ENCODE peak calls at places on chromosomes 3 and 15, in ten cellular contexts. P, B, G, Z, Y, V, O, D, S and C are unnamed samples.

GRCh38 chr15:40906947-40907802 is 12.9 kb downstream of the VPS18 start:
- DNase-seq in P (no peak), B (peak; percentile 21), G (peak; percentile 60), Z (no peak), Y (peak; percentile 46), V (peak; percentile 63), O (no peak), D (no peak), S (peak; percentile 75), C (peak; percentile 24)

GRCh38 chr3:143514874-143515273 is 333.4 kb downstream of the SLC9A9 start:
- DNase-seq in P (no peak), B (no peak), G (no peak), Z (no peak), Y (no peak), V (peak; percentile 18), O (no peak), D (no peak), S (no peak), C (no peak)

GRCh38 chr3:133547432-133548041 is 25.9 kb upstream of the CDV3 start:
- DNase-seq in P (no peak), B (peak; percentile 76), G (no peak), Z (peak; percentile 71), Y (no peak), V (peak; percentile 67), O (peak; percentile 91), D (no peak), S (no peak), C (peak; percentile 84)

GRCh38 chr3:2268779-2269178 is 170.1 kb downstream of the CNTN4 start:
- DNase-seq in P (no peak), B (no peak), G (no peak), Z (no peak), Y (peak; percentile 11), V (no peak), O (no peak), D (peak; percentile 23), S (no peak), C (no peak)

GRCh38 chr3:138694287-138695007 is 85.9 kb downstream of the FAIM start:
- DNase-seq in P (no peak), B (peak; percentile 98), G (no peak), Z (peak; percentile 97), Y (no peak), V (peak; percentile 97), O (peak; percentile 95), D (no peak), S (no peak), C (peak; percentile 97)

GRCh38 chr3:71486831-71487230 is 96.7 kb downstream of the FOXP1 start:
- DNase-seq in P (no peak), B (no peak), G (peak; percentile 46), Z (no peak), Y (no peak), V (no peak), O (no peak), D (no peak), S (no peak), C (no peak)

GRCh38 chr3:58874248-58874741 is 175.5 kb downstream of the CFAP20DC start:
- DNase-seq in P (no peak), B (no peak), G (no peak), Z (no peak), Y (peak; percentile 83), V (no peak), O (peak; percentile 9), D (no peak), S (no peak), C (no peak)

GRCh38 chr3:190585771-190586630 is 72.1 kb downstream of the IL1RAP start:
- DNase-seq in P (no peak), B (peak; percentile 95), G (no peak), Z (peak; percentile 47), Y (peak; percentile 14), V (peak; percentile 96), O (peak; percentile 88), D (peak; percentile 53), S (no peak), C (peak; percentile 94)

GRCh38 chr3:99430348-99431134 is 207.9 kb upstream of the COL8A1 start:
- DNase-seq in P (no peak), B (no peak), G (no peak), Z (no peak), Y (peak; percentile 26), V (no peak), O (no peak), D (no peak), S (no peak), C (no peak)

GRCh38 chr3:86782271-86782670 is 208.7 kb downstream of the VGLL3 start:
- DNase-seq in P (no peak), B (peak; percentile 18), G (no peak), Z (peak; percentile 33), Y (no peak), V (no peak), O (peak; percentile 76), D (no peak), S (no peak), C (peak; percentile 22)

GRCh38 chr3:8657804-8658311 is 13.3 kb upstream of the SSUH2 start:
- DNase-seq in P (no peak), B (no peak), G (no peak), Z (no peak), Y (no peak), V (no peak), O (peak; percentile 17), D (no peak), S (no peak), C (peak; percentile 49)

GRCh38 chr15:86055688-86056087 is 24.0 kb upstream of the AGBL1 start:
- DNase-seq in P (no peak), B (no peak), G (no peak), Z (no peak), Y (no peak), V (no peak), O (no peak), D (no peak), S (no peak), C (no peak)

GRCh38 chr3:41575754-41576153 is 376.4 kb downstream of the CTNNB1 start:
- DNase-seq in P (no peak), B (no peak), G (no peak), Z (no peak), Y (no peak), V (no peak), O (no peak), D (no peak), S (no peak), C (no peak)

GRCh38 chr3:68256635-68257034 is 602.2 kb upstream of the SUCLG2 start:
- DNase-seq in P (no peak), B (no peak), G (no peak), Z (no peak), Y (peak; percentile 7), V (no peak), O (no peak), D (peak; percentile 48), S (peak; percentile 9), C (no peak)

GRCh38 chr15:79930509-79930908 is 33.7 kb upstream of the MTHFS start:
- DNase-seq in P (no peak), B (no peak), G (no peak), Z (no peak), Y (no peak), V (no peak), O (no peak), D (no peak), S (no peak), C (no peak)

GRCh38 chr3:46483799-46484198 is 14.0 kb upstream of the RTP3 start:
- DNase-seq in P (no peak), B (no peak), G (no peak), Z (no peak), Y (no peak), V (no peak), O (no peak), D (no peak), S (no peak), C (no peak)
- TF ChIP-seq CTCF in P (no peak), B (peak; percentile 3), G (no peak), Z (no peak), Y (no peak), V (no peak), O (no peak), D (no peak), S (no peak), C (no peak)

DNA sequence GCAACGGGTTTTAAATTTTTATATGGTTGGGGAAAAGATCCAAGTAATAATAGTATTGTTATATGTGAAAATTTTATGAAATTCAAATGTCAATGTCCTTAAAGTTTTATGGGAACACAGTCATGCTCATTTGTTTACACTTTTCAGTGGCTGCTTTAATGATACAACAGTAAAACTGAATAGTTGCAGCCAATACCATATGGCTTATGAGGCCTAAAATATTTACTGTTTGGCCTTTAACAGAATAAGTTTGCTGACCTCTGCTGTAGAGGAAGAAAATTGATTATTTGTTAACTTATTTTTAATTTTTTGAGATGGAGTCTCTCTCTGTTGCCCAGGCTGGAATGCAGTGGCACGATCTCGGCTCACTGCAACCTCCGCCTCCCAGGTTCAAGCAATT is 44.7 kb downstream of the USP50 start:
- DNase-seq in P (no peak), B (peak; percentile 56), G (no peak), Z (no peak), Y (no peak), V (no peak), O (no peak), D (no peak), S (no peak), C (no peak)
- TF ChIP-seq CTCF in P (no peak), B (no peak), G (no peak), Z (no peak), Y (no peak), V (no peak), O (no peak), D (no peak), S (no peak), C (no peak)

DNA sequence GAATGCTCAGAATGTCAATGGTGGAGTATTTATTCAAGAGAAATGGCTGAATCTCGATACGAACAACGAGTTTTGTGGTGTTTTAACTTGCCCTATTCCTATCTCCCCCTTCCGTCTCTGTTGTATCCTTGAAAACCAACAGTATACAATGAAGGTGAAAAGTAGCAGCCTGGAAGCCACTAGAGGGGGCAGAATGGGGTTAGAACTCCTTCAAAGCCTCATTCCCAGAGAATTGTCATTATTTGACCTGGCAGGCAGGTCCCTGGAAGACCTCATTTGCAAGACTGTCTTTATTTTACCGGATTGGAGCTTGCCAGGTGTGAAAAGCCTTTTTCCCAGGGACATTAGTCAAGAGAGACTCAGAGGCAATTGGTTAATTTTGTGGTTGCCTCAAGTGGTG is 139.4 kb downstream of the LRRC28 start:
- DNase-seq in P (no peak), B (no peak), G (no peak), Z (no peak), Y (no peak), V (no peak), O (no peak), D (peak; percentile 50), S (no peak), C (no peak)
- TF ChIP-seq CTCF in P (no peak), B (peak; percentile 33), G (no peak), Z (no peak), Y (no peak), V (no peak), O (no peak), D (peak; percentile 48), S (no peak), C (peak; percentile 31)

DNA sequence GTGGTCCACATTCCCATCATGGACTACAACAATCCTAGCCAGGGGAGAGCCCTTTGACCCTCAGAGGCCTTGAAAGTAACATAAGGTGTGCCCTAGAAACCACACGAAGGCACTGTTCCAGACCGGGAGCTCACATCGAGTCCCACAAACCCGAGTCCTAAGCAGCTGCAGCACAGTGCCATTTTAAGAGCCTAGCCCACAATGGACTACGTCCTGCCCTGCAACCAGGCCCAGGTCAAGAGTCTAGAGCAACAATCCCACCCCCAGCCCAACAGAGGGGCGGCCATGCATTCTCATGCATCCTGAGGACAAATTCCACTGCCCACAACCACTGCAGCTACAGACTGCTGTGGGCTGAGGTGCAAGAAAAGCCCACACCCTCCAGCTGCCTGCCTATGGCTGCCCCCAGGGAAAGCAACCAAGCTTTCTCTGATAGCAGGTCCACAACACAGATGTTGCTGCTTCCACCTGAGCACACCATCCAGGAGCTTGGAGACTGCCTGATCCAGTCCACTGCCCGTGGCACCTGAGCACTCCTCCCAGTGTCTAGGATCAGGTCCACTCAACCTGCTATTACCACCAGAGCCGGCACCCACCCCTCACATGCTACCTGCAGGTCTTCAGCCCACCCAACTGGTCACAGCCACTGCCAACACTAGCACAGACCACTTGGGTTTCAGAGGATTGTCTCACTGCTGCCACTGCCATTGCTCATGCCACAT is 56.8 kb downstream of the IGSF11 start:
- DNase-seq in P (no peak), B (no peak), G (no peak), Z (no peak), Y (peak; percentile 1), V (no peak), O (no peak), D (no peak), S (no peak), C (no peak)
- TF ChIP-seq CTCF in P (no peak), B (no peak), G (no peak), Z (no peak), Y (no peak), V (no peak), O (no peak), D (no peak), S (no peak), C (no peak)